ENCODE peak calls at places on chromosomes 5 and 9, in six cellular contexts. H, C, J, L, B and F are unnamed samples.

GRCh38 chr9:81096667-81097066 is 592.7 kb downstream of the TLE1 start:
- DNase-seq in J (no peak), B (no peak), H (no peak), C (no peak), L (no peak), F (no peak)

GRCh38 chr9:96344458-96345180 is 38.9 kb downstream of the SLC35D2 start:
- DNase-seq in B (peak; percentile 73), J (peak; percentile 63), L (peak; percentile 83), C (peak; percentile 92), H (peak; percentile 57), F (peak; percentile 90)

GRCh38 chr5:66224273-66224672 is 80.2 kb downstream of the SREK1 start:
- DNase-seq in B (no peak), L (no peak), H (no peak), J (no peak), C (no peak), F (no peak)

GRCh38 chr9:94912700-94913249 is 186.3 kb downstream of the AOPEP start:
- DNase-seq in L (no peak), B (peak; percentile 78), C (no peak), J (no peak), H (peak; percentile 91), F (no peak)

GRCh38 chr5:1515311-1515920 is 8.3 kb downstream of the LPCAT1 start:
- DNase-seq in C (no peak), J (peak; percentile 24), L (no peak), H (no peak), B (no peak), F (no peak)

GRCh38 chr5:654071-654778 is 38.9 kb downstream of the TPPP start:
- DNase-seq in C (no peak), B (no peak), H (no peak), J (no peak), L (no peak), F (no peak)

GRCh38 chr9:130352081-130352480 is 86.5 kb downstream of the HMCN2 start:
- DNase-seq in C (no peak), H (peak; percentile 15), L (no peak), J (no peak), B (no peak), F (no peak)

GRCh38 chr9:3850083-3850482 is 324.3 kb upstream of the RFX3 start:
- DNase-seq in C (no peak), L (no peak), H (no peak), J (no peak), B (no peak), F (no peak)

GRCh38 chr9:121138973-121139372 is 62.7 kb downstream of the RAB14 start:
- DNase-seq in J (no peak), L (no peak), C (no peak), H (no peak), B (no peak), F (no peak)

GRCh38 chr9:38079410-38080105 is 10.5 kb upstream of the SHB start:
- DNase-seq in J (no peak), C (no peak), H (no peak), L (peak; percentile 82), B (no peak), F (no peak)

GRCh38 chr9:91001146-91001611 is 199.6 kb downstream of the SYK start:
- DNase-seq in C (no peak), J (peak; percentile 32), L (peak; percentile 28), B (peak; percentile 85), H (peak; percentile 28), F (no peak)

GRCh38 chr9:10534863-10535262 is 77.9 kb downstream of the PTPRD start:
- DNase-seq in L (no peak), H (no peak), J (no peak), B (no peak), C (no peak), F (no peak)

GRCh38 chr9:33263936-33264472 is 504 bp downstream of the BAG1 start:
- DNase-seq in J (peak; percentile 61), H (no peak), L (no peak), C (no peak), B (no peak), F (no peak)

GRCh38 chr5:158847772-158848171 is 251.9 kb downstream of the EBF1 start:
- DNase-seq in H (no peak), C (no peak), B (no peak), L (no peak), J (no peak), F (no peak)

GRCh38 chr9:19985081-19985480 is 196.2 kb upstream of the SLC24A2 start:
- DNase-seq in J (no peak), H (no peak), L (no peak), C (no peak), B (no peak), F (no peak)

GRCh38 chr9:107173422-107174180 is 109.5 kb upstream of the RAD23B start:
- DNase-seq in J (no peak), C (no peak), L (no peak), H (no peak), B (no peak), F (no peak)

GRCh38 chr5:124276166-124276565 is 470.3 kb downstream of the ZNF608 start:
- DNase-seq in J (no peak), B (no peak), L (no peak), H (no peak), C (no peak), F (no peak)

GRCh38 chr5:137481596-137481995 is 17.5 kb downstream of the SPOCK1 start:
- DNase-seq in J (no peak), L (no peak), B (no peak), H (no peak), C (no peak), F (no peak)

GRCh38 chr9:93155716-93156474 is 21.8 kb upstream of the NINJ1 start:
- DNase-seq in L (no peak), H (no peak), B (no peak), J (no peak), C (no peak), F (no peak)

GRCh38 chr9:2018764-2019548 is 3.8 kb downstream of the SMARCA2 start:
- DNase-seq in B (no peak), H (no peak), C (no peak), J (no peak), L (peak; percentile 6), F (no peak)

GRCh38 chr5:173236531-173237501 is 1.8 kb upstream of the NKX2-5 start:
- DNase-seq in C (no peak), H (no peak), B (no peak), J (no peak), L (no peak), F (no peak)

GRCh38 chr5:167771565-167771964 is 519.9 kb upstream of the WWC1 start:
- DNase-seq in H (no peak), B (no peak), L (no peak), C (no peak), J (no peak), F (no peak)

GRCh38 chr5:93941897-93942296 is 200.5 kb upstream of the POU5F2 start:
- DNase-seq in C (no peak), L (no peak), J (peak; percentile 47), B (no peak), H (no peak), F (no peak)

GRCh38 chr9:113137196-113138168 is 13.3 kb upstream of the SLC31A2 start:
- DNase-seq in B (no peak), L (no peak), H (no peak), J (no peak), C (no peak), F (no peak)

GRCh38 chr5:76521240-76521758 is 101.9 kb downstream of the F2RL2 start:
- DNase-seq in H (peak; percentile 20), C (no peak), J (no peak), B (no peak), L (peak; percentile 6), F (no peak)

GRCh38 chr9:33080534-33080933 is 4.1 kb upstream of the SMU1 start:
- DNase-seq in L (no peak), H (no peak), C (no peak), J (no peak), B (no peak), F (no peak)

GRCh38 chr9:116501871-116502270 is 185.2 kb upstream of the TRIM32 start:
- DNase-seq in C (no peak), L (no peak), H (no peak), B (peak; percentile 23), J (no peak), F (no peak)

GRCh38 chr5:151707566-151707965 is 20.9 kb upstream of the SPARC start:
- DNase-seq in J (no peak), C (no peak), L (no peak), B (no peak), H (no peak), F (no peak)

GRCh38 chr5:98714710-98715109 is 58.8 kb upstream of the RGMB start:
- DNase-seq in C (no peak), L (no peak), H (no peak), J (no peak), B (no peak), F (no peak)

GRCh38 chr5:176823076-176823481 is 12.7 kb downstream of the UNC5A start:
- DNase-seq in J (peak; percentile 68), H (no peak), B (no peak), L (no peak), C (no peak), F (no peak)

GRCh38 chr5:65213921-65214525 is 267.7 kb downstream of the ADAMTS6 start:
- DNase-seq in H (peak; percentile 13), C (no peak), B (peak; percentile 26), L (peak; percentile 28), J (peak; percentile 46), F (no peak)

GRCh38 chr9:124010665-124011321 is 775 bp upstream of the LHX2 start:
- DNase-seq in J (peak; percentile 76), B (no peak), H (no peak), C (no peak), L (no peak), F (no peak)

GRCh38 chr5:89128930-89129625 is 246.1 kb upstream of the MEF2C start:
- DNase-seq in L (no peak), H (no peak), J (peak; percentile 28), B (no peak), C (no peak), F (no peak)

GRCh38 chr5:65203746-65204145 is 278.0 kb downstream of the ADAMTS6 start:
- DNase-seq in H (no peak), B (no peak), L (peak; percentile 24), J (no peak), C (no peak), F (peak; percentile 52)

GRCh38 chr5:100900796-100901731 is 2.0 kb downstream of the ST8SIA4 start:
- DNase-seq in L (peak; percentile 91), B (no peak), H (no peak), J (no peak), C (no peak), F (no peak)

GRCh38 chr5:125528881-125529280 is 782.4 kb upstream of the ZNF608 start:
- DNase-seq in C (no peak), J (no peak), B (no peak), L (no peak), H (no peak), F (no peak)